ENCODE peak calls at places on chromosome 21, in six cellular contexts. P, U, F, V, D and S are unnamed samples.
A peak's percentile ranks its signal among the peaks of the same experiment; 100 is the strongest.

GRCh38 chr21:25977068-25977611 is 193.4 kb downstream of the APP start:
- DNase-seq in F (no peak), U (no peak), P (no peak), V (no peak), D (no peak), S (no peak)

GRCh38 chr21:46454634-46455390 is 3.9 kb upstream of the DIP2A start:
- DNase-seq in P (no peak), F (no peak), V (no peak), D (no peak), U (no peak), S (no peak)

GRCh38 chr21:45470087-45470515 is 65.1 kb downstream of the COL18A1 start:
- DNase-seq in P (no peak), F (no peak), U (no peak), V (peak; percentile 35), D (no peak), S (no peak)

GRCh38 chr21:25790122-25790951 is 55.6 kb downstream of the GABPA start:
- DNase-seq in U (no peak), P (peak; percentile 8), V (no peak), F (peak; percentile 53), D (no peak), S (peak; percentile 44)

GRCh38 chr21:39670741-39671140 is 58.0 kb downstream of the B3GALT5 start:
- DNase-seq in F (no peak), D (no peak), U (no peak), P (no peak), V (no peak), S (no peak)

GRCh38 chr21:43763901-43764523 is 12.1 kb downstream of the CSTB start:
- DNase-seq in V (no peak), P (no peak), D (no peak), F (peak; percentile 23), U (no peak), S (no peak)

GRCh38 chr21:35037384-35038105 is 11.6 kb downstream of the RUNX1 start:
- DNase-seq in V (no peak), U (no peak), P (no peak), D (no peak), F (no peak), S (no peak)

GRCh38 chr21:42678118-42678430 is 24.7 kb downstream of the PDE9A start:
- DNase-seq in U (no peak), V (no peak), F (no peak), P (no peak), D (no peak), S (no peak)

GRCh38 chr21:24486973-24487372 is 1120.3 kb downstream of the MRPL39 start:
- DNase-seq in P (no peak), F (no peak), D (no peak), U (no peak), V (no peak), S (no peak)

GRCh38 chr21:36964832-36965719 is 1.4 kb downstream of the HLCS start:
- DNase-seq in P (no peak), D (no peak), F (peak; percentile 4), V (no peak), U (no peak), S (no peak)

GRCh38 chr21:26784974-26785373 is 60.2 kb downstream of the ADAMTS1 start:
- DNase-seq in U (no peak), P (no peak), F (no peak), V (no peak), D (no peak), S (no peak)

GRCh38 chr21:27831177-27831576 is 864.3 kb upstream of the ADAMTS5 start:
- DNase-seq in D (no peak), U (no peak), F (no peak), P (no peak), V (no peak), S (no peak)

GRCh38 chr21:36478941-36479340 is 981 bp downstream of the CLDN14 start:
- DNase-seq in P (no peak), U (no peak), V (no peak), D (no peak), F (peak; percentile 16), S (peak; percentile 15)

GRCh38 chr21:38486221-38486620 is 12.1 kb downstream of the ERG start:
- DNase-seq in U (no peak), F (no peak), V (no peak), P (no peak), D (no peak), S (no peak)

GRCh38 chr21:36005018-36005417 is 55.3 kb downstream of the SETD4 start:
- DNase-seq in F (no peak), P (no peak), V (no peak), U (no peak), D (no peak), S (no peak)

GRCh38 chr21:33893917-33894316 is 21.7 kb downstream of the ATP5PO start:
- DNase-seq in U (no peak), F (no peak), D (no peak), P (no peak), V (no peak), S (no peak)

GRCh38 chr21:35565204-35565611 is 495.1 kb downstream of the SETD4 start:
- DNase-seq in F (peak; percentile 58), V (no peak), P (peak; percentile 15), U (no peak), D (no peak), S (no peak)

GRCh38 chr21:39142972-39143371 is 40.3 kb downstream of the PSMG1 start:
- DNase-seq in P (no peak), F (no peak), U (no peak), D (no peak), V (no peak), S (no peak)

GRCh38 chr21:32413697-32414578 is 1.4 kb downstream of the EVA1C start:
- DNase-seq in F (peak; percentile 36), V (no peak), P (no peak), U (no peak), D (no peak), S (no peak)

GRCh38 chr21:39016740-39017315 is 166.4 kb downstream of the PSMG1 start:
- DNase-seq in F (no peak), U (no peak), V (no peak), P (peak; percentile 76), D (no peak), S (no peak)

GRCh38 chr21:42565886-42566523 is 52.4 kb downstream of the SLC37A1 start:
- DNase-seq in F (no peak), V (no peak), P (no peak), D (no peak), U (no peak), S (no peak)

GRCh38 chr21:43853851-43854772 is 10.9 kb upstream of the AGPAT3 start:
- DNase-seq in V (no peak), P (no peak), D (no peak), U (no peak), F (no peak), S (no peak)

GRCh38 chr21:46605759-46606426 is 1.0 kb upstream of the S100B start:
- DNase-seq in F (no peak), P (peak; percentile 78), U (peak; percentile 36), D (peak; percentile 39), V (peak; percentile 64), S (no peak)

GRCh38 chr21:34202553-34203332 is 129.4 kb downstream of the MRPS6 start:
- DNase-seq in V (peak; percentile 64), U (no peak), F (peak; percentile 57), D (no peak), P (no peak), S (peak; percentile 14)

GRCh38 chr21:27545754-27546349 is 579.0 kb upstream of the ADAMTS5 start:
- DNase-seq in U (no peak), P (no peak), F (no peak), D (no peak), V (no peak), S (no peak)